ENCODE peak calls at places on chromosomes 13 and 19, in ten cellular contexts. T is GM23338; K is endothelial cell; U is BJ; A is fibroblast of pulmonary artery; M is astrocyte; E is heart right ventricle; N is CD8-positive, alpha-beta T cell; Q is psoas muscle; C is adrenal gland. D is an unnamed sample.

GRCh38 chr13:33547035-33547434 is 261.5 kb upstream of the STARD13 start:
- DNase-seq in Q (no peak), A (peak), T (no peak), E (no peak), M (no peak), C (no peak), K (no peak), U (no peak), N (no peak), D (no peak)

GRCh38 chr13:106569233-106570095 is 1.5 kb upstream of the ARGLU1 start:
- DNase-seq in C (no peak), A (no peak), T (no peak), U (no peak), E (no peak), N (no peak), M (no peak), K (no peak), Q (no peak), D (no peak)

GRCh38 chr13:51034906-51035305 is 76.2 kb downstream of the C13orf42 start:
- DNase-seq in N (no peak), C (no peak), E (no peak), U (no peak), A (no peak), M (no peak), Q (no peak), T (no peak), K (no peak), D (no peak)

GRCh38 chr19:45400192-45400591 is 4.7 kb downstream of the PPP1R13L start:
- DNase-seq in M (no peak), T (no peak), U (no peak), A (no peak), Q (no peak), K (no peak), N (no peak), E (no peak), C (no peak), D (no peak)

GRCh38 chr13:109155301-109155761 is 525.9 kb downstream of the MYO16 start:
- DNase-seq in Q (no peak), N (no peak), U (no peak), A (peak), T (no peak), M (peak), C (no peak), E (no peak), K (no peak), D (no peak)

GRCh38 chr13:91368676-91369425 is 21.4 kb downstream of the MIR17HG start:
- DNase-seq in K (no peak), N (no peak), E (no peak), A (peak), C (no peak), U (no peak), Q (no peak), T (no peak), M (peak), D (no peak)

GRCh38 chr13:20980420-20980819 is 77.9 kb upstream of the XPO4 start:
- DNase-seq in N (no peak), T (no peak), C (no peak), E (no peak), K (no peak), U (no peak), Q (no peak), A (no peak), M (no peak), D (no peak)

GRCh38 chr13:31179241-31179640 is 17.5 kb upstream of the HSPH1 start:
- DNase-seq in C (no peak), U (no peak), K (no peak), T (no peak), M (no peak), N (no peak), E (no peak), Q (no peak), A (no peak), D (no peak)

GRCh38 chr19:17755977-17756670 is 4.8 kb downstream of the FCHO1 start:
- DNase-seq in N (peak), U (no peak), M (peak), C (peak), E (peak), K (peak), Q (no peak), A (peak), T (peak), D (peak)

GRCh38 chr13:99311748-99312492 is 4.7 kb upstream of the GPR183 start:
- DNase-seq in U (no peak), N (no peak), E (no peak), Q (no peak), T (no peak), M (no peak), C (no peak), A (no peak), K (no peak), D (no peak)

GRCh38 chr13:51814825-51815650 is 11.1 kb upstream of the DHRS12 start:
- DNase-seq in E (no peak), A (peak), C (peak), N (peak), M (no peak), T (peak), Q (peak), U (no peak), K (peak), D (peak)

GRCh38 chr13:28854657-28855056 is 34.5 kb downstream of the MTUS2 start:
- DNase-seq in K (no peak), C (no peak), N (no peak), T (peak), E (no peak), A (no peak), Q (no peak), M (no peak), U (no peak), D (no peak)

GRCh38 chr19:7168941-7169340 is 99.4 kb downstream of the ZNF557 start:
- DNase-seq in K (no peak), T (no peak), E (no peak), N (no peak), U (no peak), A (no peak), M (peak), Q (no peak), C (peak), D (no peak)

GRCh38 chr13:30039506-30039905 is 189.1 kb upstream of the UBL3 start:
- DNase-seq in U (no peak), E (no peak), M (no peak), K (no peak), N (no peak), A (no peak), C (no peak), Q (no peak), T (no peak), D (no peak)

GRCh38 chr13:110216403-110217041 is 90.4 kb downstream of the COL4A1 start:
- DNase-seq in M (peak), N (no peak), T (no peak), A (peak), Q (peak), U (no peak), K (no peak), E (no peak), C (peak), D (no peak)

GRCh38 chr13:98083936-98084335 is 59.0 kb upstream of the FARP1 start:
- DNase-seq in U (no peak), E (no peak), M (peak), C (no peak), A (peak), T (no peak), K (no peak), Q (no peak), N (no peak), D (no peak)

GRCh38 chr19:7844951-7845350 is 14.9 kb downstream of the EVI5L start:
- DNase-seq in A (no peak), C (no peak), E (no peak), T (no peak), N (no peak), K (no peak), Q (no peak), M (no peak), U (no peak), D (no peak)

DNA sequence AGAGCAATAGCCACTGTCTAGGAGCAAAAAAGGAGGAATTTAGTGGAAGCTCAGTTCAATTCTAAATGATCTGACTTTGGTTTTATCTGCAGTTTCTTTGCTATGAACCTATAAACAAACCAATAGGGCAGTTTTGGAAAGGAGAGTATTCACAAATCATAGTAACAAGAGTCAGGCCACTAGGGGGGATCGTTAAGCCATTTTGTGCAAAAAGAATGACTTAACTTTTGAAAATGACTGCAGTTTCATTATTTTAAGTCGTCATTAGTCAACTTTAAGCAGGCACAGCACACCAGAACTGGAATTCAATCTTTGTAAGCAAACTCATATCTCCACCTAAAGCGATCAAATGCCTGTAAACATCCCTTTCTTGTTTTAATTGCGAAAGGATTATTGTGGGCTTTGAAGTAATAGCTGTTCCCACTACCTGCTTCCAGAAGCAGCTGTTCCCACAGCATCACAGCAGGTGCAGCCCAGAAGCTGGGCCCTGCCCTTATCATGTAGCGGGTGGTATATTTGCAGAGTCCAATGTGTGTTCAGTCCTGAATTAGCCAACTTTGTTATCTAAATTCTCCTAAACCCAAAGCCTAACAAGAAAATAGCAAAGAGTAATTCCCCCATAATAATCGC is 51.5 kb downstream of the SOX21 start:
- DNase-seq in Q (no peak), A (peak), K (peak), U (no peak), N (no peak), C (no peak), T (peak), E (no peak), M (peak), D (peak)
- TF ChIP-seq CTCF in Q (no peak), A (peak), K (no peak), U (peak), N (no peak), C (no peak), T (peak), E (peak), M (peak), D (peak)

GRCh38 chr19:6056801-6057650 is 53.3 kb downstream of the RFX2 start:
- DNase-seq in T (peak), C (peak), E (peak), M (peak), K (peak), Q (peak), A (peak), N (no peak), U (peak), D (no peak)
- TF ChIP-seq CTCF in T (no peak), C (no peak), E (no peak), M (no peak), K (no peak), Q (no peak), A (no peak), N (no peak), U (no peak), D (no peak)

DNA sequence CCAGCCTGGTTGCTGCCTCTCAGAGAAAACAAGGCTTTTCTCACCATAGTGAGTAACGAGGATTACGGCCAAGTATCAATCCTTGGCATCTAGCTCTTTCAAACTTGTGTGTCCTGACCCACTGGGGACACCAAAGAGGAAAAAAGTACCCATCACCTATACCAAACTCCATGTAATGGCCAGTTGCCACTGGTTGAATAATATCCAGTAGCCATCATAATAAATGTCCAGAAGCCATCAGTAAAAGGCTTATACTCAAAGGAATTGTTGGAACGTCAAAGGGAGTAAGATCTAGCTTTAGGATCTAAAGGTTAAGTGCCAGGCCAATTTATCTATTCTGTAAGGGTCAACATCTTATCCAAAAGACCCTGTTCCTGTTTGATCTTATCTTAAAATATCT is 91.1 kb downstream of the PTPRS start:
- DNase-seq in Q (no peak), N (no peak), E (no peak), A (no peak), U (no peak), C (no peak), K (no peak), M (no peak), T (no peak), D (no peak)
- TF ChIP-seq CTCF in Q (no peak), N (no peak), E (no peak), A (no peak), U (no peak), C (no peak), K (no peak), M (no peak), T (no peak), D (no peak)

GRCh38 chr19:13096968-13097330 is 5.7 kb downstream of the LYL1 start:
- DNase-seq in C (no peak), T (no peak), M (no peak), U (no peak), A (no peak), K (no peak), N (no peak), E (peak), Q (no peak), D (no peak)

GRCh38 chr19:13094771-13095392 is 7.8 kb downstream of the LYL1 start:
- DNase-seq in Q (no peak), N (no peak), E (no peak), T (peak), U (no peak), M (no peak), A (no peak), K (no peak), C (no peak), D (no peak)

GRCh38 chr19:13095393-13095784 is 7.3 kb downstream of the LYL1 start:
- DNase-seq in E (no peak), U (no peak), A (no peak), K (no peak), M (no peak), C (no peak), Q (no peak), N (peak), T (peak), D (no peak)

GRCh38 chr19:13097331-13098258 is 5.1 kb downstream of the LYL1 start:
- DNase-seq in U (no peak), K (peak), Q (peak), N (no peak), M (no peak), E (peak), T (peak), A (no peak), C (no peak), D (no peak)

GRCh38 chr19:13095934-13096890 is 6.4 kb downstream of the LYL1 start:
- DNase-seq in U (no peak), A (no peak), E (peak), Q (no peak), N (no peak), M (no peak), C (no peak), K (peak), T (peak), D (no peak)
- TF ChIP-seq CTCF in U (no peak), A (peak), E (peak), Q (no peak), N (no peak), M (no peak), C (no peak), K (peak), T (no peak), D (no peak)

D was measured in GM13977.